ENCODE peak calls at places on chromosomes 4 and X, in four cellular contexts. E is A673, Y is mucosa of descending colon, X is RWPE2. W is an unnamed sample.

GRCh38 chr4:24850669-24851068 is 55.3 kb downstream of the SOD3 start:
- DNase-seq in Y (no peak), E (no peak), X (no peak), W (peak; percentile 10)

GRCh38 chr4:112343330-112343729 is 46.2 kb downstream of the ALPK1 start:
- DNase-seq in E (no peak), X (no peak), Y (no peak), W (no peak)

GRCh38 chrX:80578518-80579105 is 158.4 kb downstream of the TENT5D start:
- DNase-seq in Y (no peak), E (peak; percentile 47), X (no peak), W (no peak)

GRCh38 chrX:150664290-150664689 is 28.9 kb upstream of the MTMR1 start:
- DNase-seq in E (peak; percentile 12), Y (no peak), X (no peak), W (no peak)

GRCh38 chrX:135081695-135082094 is 29.8 kb upstream of the RTL8A start:
- DNase-seq in Y (no peak), E (no peak), X (no peak), W (no peak)

GRCh38 chr4:63618883-63619573 is 790.2 kb downstream of the TECRL start:
- DNase-seq in Y (no peak), X (no peak), E (no peak), W (no peak)

GRCh38 chr4:123849495-123849894 is 452.9 kb downstream of the SPRY1 start:
- DNase-seq in Y (no peak), E (no peak), X (no peak), W (no peak)

GRCh38 chrX:16870095-16870860 is at the start of gene RBBP7:
- DNase-seq in Y (peak; percentile 94), X (peak; percentile 81), E (peak; percentile 96), W (peak; percentile 94)

GRCh38 chrX:107840971-107841370 is 15.3 kb downstream of the MID2 start:
- DNase-seq in X (no peak), E (no peak), Y (no peak), W (no peak)

GRCh38 chr4:3702084-3702521 is 64.1 kb upstream of the ADRA2C start:
- DNase-seq in E (no peak), X (peak; percentile 40), Y (peak; percentile 7), W (no peak)

GRCh38 chr4:729336-730315 is 24.0 kb downstream of the PCGF3 start:
- DNase-seq in E (no peak), X (no peak), Y (no peak), W (no peak)